ENCODE peak calls at places on chromosomes 7 and 10, in seven cellular contexts. D is H1, G is ovary, O is A549, X is suprapubic skin, S is upper lobe of left lung, F is tibial nerve. N is an unnamed sample.

GRCh38 chr7:43604251-43604650 is 21.3 kb downstream of the STK17A start:
- DNase-seq in D (no peak), G (no peak), O (no peak), X (no peak), S (no peak), F (no peak), N (no peak)

GRCh38 chr7:23357190-23358093 is 58.3 kb downstream of the MALSU1 start:
- DNase-seq in D (no peak), G (no peak), O (peak), X (no peak), S (no peak), F (no peak), N (no peak)

GRCh38 chr10:15144788-15145187 is 23.7 kb downstream of the NMT2 start:
- DNase-seq in D (no peak), G (no peak), O (no peak), X (no peak), S (no peak), F (no peak), N (no peak)

GRCh38 chr7:157831143-157831900 is 494.5 kb downstream of the DNAJB6 start:
- DNase-seq in D (no peak), G (no peak), O (no peak), X (no peak), S (no peak), F (no peak), N (no peak)

GRCh38 chr7:44441079-44441478 is 49.4 kb downstream of the NUDCD3 start:
- DNase-seq in D (no peak), G (no peak), O (no peak), X (no peak), S (no peak), F (no peak), N (no peak)

GRCh38 chr10:47405829-47406547 is 21.9 kb upstream of the ZNF488 start:
- DNase-seq in D (no peak), G (no peak), O (no peak), X (no peak), S (no peak), F (no peak), N (no peak)

GRCh38 chr10:112335866-112336265 is 38.0 kb upstream of the ACSL5 start:
- DNase-seq in D (no peak), G (no peak), O (no peak), X (peak), S (no peak), F (no peak), N (peak)

GRCh38 chr10:119715628-119716505 is 10.0 kb upstream of the INPP5F start:
- DNase-seq in D (no peak), G (no peak), O (no peak), X (no peak), S (peak), F (no peak), N (no peak)

GRCh38 chr7:123114288-123114687 is 85.5 kb downstream of the SLC13A1 start:
- DNase-seq in D (no peak), G (no peak), O (no peak), X (no peak), S (no peak), F (no peak), N (no peak)

GRCh38 chr7:13742719-13743640 is 246.5 kb downstream of the ETV1 start:
- DNase-seq in D (no peak), G (no peak), O (no peak), X (no peak), S (peak), F (peak), N (peak)

GRCh38 chr7:55571534-55572377 is 546 bp downstream of the VOPP1 start:
- DNase-seq in D (no peak), G (peak), O (peak), X (no peak), S (peak), F (no peak), N (peak)

GRCh38 chr7:73577627-73578341 is 595 bp downstream of the TBL2 start:
- DNase-seq in D (no peak), G (no peak), O (no peak), X (no peak), S (peak), F (peak), N (peak)

GRCh38 chr7:29431686-29432085 is 131.9 kb upstream of the PRR15 start:
- DNase-seq in D (no peak), G (no peak), O (no peak), X (no peak), S (no peak), F (no peak), N (no peak)

GRCh38 chr10:78779339-78779955 is 289.3 kb upstream of the ZMIZ1 start:
- DNase-seq in D (no peak), G (no peak), O (no peak), X (no peak), S (no peak), F (no peak), N (no peak)
- TF ChIP-seq EP300 in D (no peak), G (no peak), O (no peak), X (no peak), S (no peak), F (no peak), N (no peak)

GRCh38 chr7:16688249-16688648 is 42.3 kb downstream of the BZW2 start:
- DNase-seq in D (no peak), G (no peak), O (no peak), X (no peak), S (no peak), F (no peak), N (no peak)

GRCh38 chr7:16684935-16685334 is 39.0 kb downstream of the BZW2 start:
- DNase-seq in D (no peak), G (no peak), O (no peak), X (no peak), S (no peak), F (no peak), N (no peak)
- TF ChIP-seq EP300 in D (no peak), G (no peak), O (no peak), X (no peak), S (no peak), F (no peak), N (no peak)

GRCh38 chr7:86301301-86301700 is 342.4 kb upstream of the GRM3 start:
- DNase-seq in D (no peak), G (no peak), O (no peak), X (no peak), S (no peak), F (no peak), N (no peak)

GRCh38 chr7:86295526-86295925 is 348.2 kb upstream of the GRM3 start:
- DNase-seq in D (no peak), G (no peak), O (no peak), X (no peak), S (no peak), F (no peak), N (no peak)
- TF ChIP-seq EP300 in D (no peak), G (no peak), O (no peak), X (no peak), S (no peak), F (no peak), N (no peak)

GRCh38 chr10:75929630-75930161 is 498.3 kb downstream of the LRMDA start:
- DNase-seq in D (no peak), G (no peak), O (no peak), X (no peak), S (no peak), F (no peak), N (no peak)
- TF ChIP-seq EP300 in D (no peak), G (no peak), O (no peak), X (no peak), S (no peak), F (no peak), N (no peak)

GRCh38 chr10:77869626-77870420 is 56.7 kb downstream of the DLG5 start:
- DNase-seq in D (no peak), G (no peak), O (no peak), X (no peak), S (no peak), F (no peak), N (no peak)
- TF ChIP-seq EP300 in D (no peak), G (no peak), O (no peak), X (peak), S (no peak), F (no peak), N (peak)